ENCODE peak calls at places on chromosomes 13 and 19, in five cellular contexts. G is CD4-positive, alpha-beta memory T cell; B is breast epithelium; K is MM.1S; L is suprapubic skin. A is an unnamed sample.

GRCh38 chr19:2587001-2587719 is 111.2 kb downstream of the GADD45B start:
- DNase-seq in G (no peak), B (peak; percentile 43), K (no peak), L (no peak), A (no peak)

GRCh38 chr13:113742445-113743120 is 16.4 kb upstream of the TMEM255B start:
- DNase-seq in G (no peak), B (no peak), K (no peak), L (no peak), A (no peak)

GRCh38 chr13:29362849-29363604 is 232.5 kb downstream of the SLC7A1 start:
- DNase-seq in G (peak; percentile 39), B (no peak), K (peak; percentile 51), L (no peak), A (peak; percentile 18)

GRCh38 chr19:46520616-46521015 is 24.9 kb upstream of the PNMA8B start:
- DNase-seq in G (no peak), B (no peak), K (no peak), L (no peak), A (no peak)

GRCh38 chr19:32646556-32646955 is 28.4 kb downstream of the ANKRD27 start:
- DNase-seq in G (no peak), B (no peak), K (no peak), L (no peak), A (no peak)

GRCh38 chr13:113001251-113002140 is 32.5 kb downstream of the MCF2L start:
- DNase-seq in G (no peak), B (peak; percentile 67), K (no peak), L (no peak), A (no peak)

GRCh38 chr13:113863511-113864302 is at the start of gene GAS6:
- DNase-seq in G (peak; percentile 10), B (peak; percentile 58), K (peak; percentile 69), L (peak; percentile 81), A (no peak)

GRCh38 chr13:94249512-94249911 is 230.0 kb downstream of the DCT start:
- DNase-seq in G (no peak), B (no peak), K (no peak), L (no peak), A (no peak)

GRCh38 chr19:54172413-54172763 is 572 bp downstream of the TMC4 start:
- DNase-seq in G (no peak), B (no peak), K (no peak), L (no peak), A (no peak)

GRCh38 chr13:112977091-112977490 is 8.1 kb downstream of the MCF2L start:
- DNase-seq in G (no peak), B (no peak), K (no peak), L (no peak), A (no peak)

GRCh38 chr13:25478186-25478585 is 106.4 kb downstream of the ATP8A2 start:
- DNase-seq in G (no peak), B (no peak), K (no peak), L (no peak), A (no peak)

GRCh38 chr13:110261166-110262081 is 45.5 kb downstream of the COL4A1 start:
- DNase-seq in G (no peak), B (no peak), K (no peak), L (no peak), A (no peak)

GRCh38 chr13:96672016-96672415 is 322.3 kb downstream of the OXGR1 start:
- DNase-seq in G (no peak), B (no peak), K (no peak), L (no peak), A (no peak)

GRCh38 chr13:32878172-32878571 is 138.1 kb upstream of the KL start:
- DNase-seq in G (no peak), B (no peak), K (no peak), L (no peak), A (no peak)

GRCh38 chr19:44626067-44626624 is 12.8 kb downstream of the IGSF23 start:
- DNase-seq in G (no peak), B (peak; percentile 64), K (no peak), L (no peak), A (no peak)

GRCh38 chr13:24923305-24923640 is 159.3 kb downstream of the RNF17 start:
- DNase-seq in G (no peak), B (no peak), K (peak; percentile 90), L (no peak), A (no peak)

GRCh38 chr13:39044536-39044935 is 6.3 kb downstream of the NHLRC3 start:
- DNase-seq in G (no peak), B (no peak), K (no peak), L (no peak), A (no peak)

GRCh38 chr19:21569497-21569870 is 64.1 kb downstream of the ZNF429 start:
- DNase-seq in G (no peak), B (no peak), K (no peak), L (no peak), A (no peak)

GRCh38 chr19:1151917-1152601 is 22.0 kb downstream of the SBNO2 start:
- DNase-seq in G (no peak), B (no peak), K (no peak), L (no peak), A (no peak)

GRCh38 chr19:57682226-57682766 is 519 bp downstream of the ZNF551 start:
- DNase-seq in G (no peak), B (no peak), K (no peak), L (no peak), A (no peak)

GRCh38 chr19:57687363-57688010 is 5.7 kb downstream of the ZNF551 start:
- DNase-seq in G (no peak), B (no peak), K (no peak), L (no peak), A (no peak)

GRCh38 chr19:57686727-57687126 is 5.0 kb downstream of the ZNF551 start:
- DNase-seq in G (no peak), B (no peak), K (no peak), L (no peak), A (no peak)

GRCh38 chr19:57689750-57690149 is 8.0 kb downstream of the ZNF551 start:
- DNase-seq in G (no peak), B (peak; percentile 67), K (no peak), L (no peak), A (no peak)

GRCh38 chr19:57688011-57688763 is 6.4 kb downstream of the ZNF551 start:
- DNase-seq in G (no peak), B (no peak), K (no peak), L (no peak), A (no peak)
- H3K9me3 ChIP-seq in G (peaks cover 72% of the 10 kb centered on the region), B (peaks cover 98% of the 10 kb centered on the region), K (no peaks in the 10 kb centered on the region), L (peaks cover 67% of the 10 kb centered on the region), A (peaks cover 68% of the 10 kb centered on the region)

GRCh38 chr19:6292006-6292405 is 12.2 kb upstream of the MLLT1 start:
- DNase-seq in G (no peak), B (no peak), K (no peak), L (no peak), A (no peak)
- H3K9me3 ChIP-seq in G (peaks cover 35% of the 10 kb centered on the region), B (peaks cover 73% of the 10 kb centered on the region), K (peaks cover 5% of the 10 kb centered on the region), L (peaks cover 29% of the 10 kb centered on the region), A (peaks cover 20% of the 10 kb centered on the region)

GRCh38 chr19:16912780-16913179 is 24.0 kb downstream of the F2RL3 start:
- DNase-seq in G (no peak), B (no peak), K (no peak), L (no peak), A (no peak)

GRCh38 chr19:16915135-16915534 is 26.3 kb downstream of the F2RL3 start:
- DNase-seq in G (no peak), B (no peak), K (no peak), L (no peak), A (no peak)

GRCh38 chr19:16908759-16909158 is 20.0 kb downstream of the F2RL3 start:
- DNase-seq in G (no peak), B (no peak), K (no peak), L (no peak), A (no peak)

GRCh38 chr19:16914421-16914820 is 25.6 kb downstream of the F2RL3 start:
- DNase-seq in G (no peak), B (no peak), K (no peak), L (no peak), A (no peak)

GRCh38 chr19:16911046-16911445 is 22.2 kb downstream of the F2RL3 start:
- DNase-seq in G (no peak), B (no peak), K (no peak), L (no peak), A (no peak)
- H3K9me3 ChIP-seq in G (peaks cover 10% of the 10 kb centered on the region), B (peaks cover 27% of the 10 kb centered on the region), K (no peaks in the 10 kb centered on the region), L (peaks cover 22% of the 10 kb centered on the region), A (peaks cover 3% of the 10 kb centered on the region)

GRCh38 chr13:99971576-99972189 is at the start of gene ZIC5:
- DNase-seq in G (no peak), B (no peak), K (no peak), L (no peak), A (no peak)
- H3K9me3 ChIP-seq in G (no peaks in the 10 kb centered on the region), B (no peaks in the 10 kb centered on the region), K (no peaks in the 10 kb centered on the region), L (no peaks in the 10 kb centered on the region), A (peaks cover 17% of the 10 kb centered on the region)

DNA sequence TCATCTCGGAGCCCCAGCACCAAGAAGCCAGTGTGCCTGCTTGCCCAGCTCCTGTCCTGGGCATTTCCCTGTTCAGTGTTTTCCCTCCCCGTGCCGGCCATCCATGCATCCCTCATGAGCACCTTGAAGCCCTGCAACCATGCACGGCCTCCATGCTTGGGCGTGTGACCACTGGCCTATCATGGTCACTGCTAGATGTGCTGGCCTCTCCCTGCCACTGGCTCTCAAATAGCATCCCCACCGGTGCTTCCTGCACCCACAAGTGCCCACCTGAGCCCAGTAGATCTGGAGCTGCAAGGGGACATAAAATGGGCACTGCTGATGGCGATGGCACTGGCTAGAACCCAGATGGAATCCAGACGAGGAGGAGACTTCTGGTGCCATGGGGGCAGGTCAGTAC is 126.0 kb downstream of the TUBA3C start:
- DNase-seq in G (no peak), B (no peak), K (no peak), L (no peak), A (no peak)
- H3K9me3 ChIP-seq in G (no peaks in the 10 kb centered on the region), B (no peaks in the 10 kb centered on the region), K (no peaks in the 10 kb centered on the region), L (no peaks in the 10 kb centered on the region), A (no peaks in the 10 kb centered on the region)

DNA sequence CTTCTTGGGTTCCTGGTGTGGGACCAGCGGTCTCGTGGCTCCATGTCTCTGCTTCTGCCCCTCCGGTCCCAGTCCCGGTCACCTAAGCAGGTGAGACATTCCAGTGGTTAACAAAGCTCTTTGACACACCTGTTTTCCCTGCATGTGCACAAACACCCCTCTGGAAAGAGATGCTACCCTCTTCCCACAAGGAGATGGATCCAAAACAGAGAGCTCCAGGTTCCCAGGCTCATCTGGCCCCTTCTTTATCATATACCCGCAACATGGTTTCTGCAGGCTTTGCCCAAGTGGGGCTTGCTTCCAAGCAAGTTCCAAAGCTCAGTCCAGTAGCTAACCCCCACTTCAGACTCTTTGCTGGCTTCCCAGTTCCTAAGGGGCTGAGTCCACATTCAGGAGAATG is 17.8 kb downstream of the PEG3 start:
- DNase-seq in G (no peak), B (no peak), K (no peak), L (no peak), A (no peak)
- H3K9me3 ChIP-seq in G (peaks cover 8% of the 10 kb centered on the region), B (no peaks in the 10 kb centered on the region), K (no peaks in the 10 kb centered on the region), L (no peaks in the 10 kb centered on the region), A (no peaks in the 10 kb centered on the region)

GRCh38 chr19:57583104-57583520 is 833 bp upstream of the ZIK1 start:
- DNase-seq in G (no peak), B (no peak), K (no peak), L (no peak), A (no peak)

GRCh38 chr19:57583521-57584416 is at the start of gene ZIK1:
- DNase-seq in G (peak; percentile 84), B (peak; percentile 85), K (no peak), L (peak; percentile 93), A (peak; percentile 53)

GRCh38 chr19:57587529-57587928 is 3.6 kb downstream of the ZIK1 start:
- DNase-seq in G (no peak), B (no peak), K (no peak), L (no peak), A (no peak)
- H3K9me3 ChIP-seq in G (peaks cover 47% of the 10 kb centered on the region), B (peaks cover 76% of the 10 kb centered on the region), K (no peaks in the 10 kb centered on the region), L (peaks cover 45% of the 10 kb centered on the region), A (peaks cover 24% of the 10 kb centered on the region)

GRCh38 chr19:35822579-35822978 is 9.9 kb upstream of the PRODH2 start:
- DNase-seq in G (no peak), B (no peak), K (no peak), L (no peak), A (no peak)
- H3K9me3 ChIP-seq in G (no peaks in the 10 kb centered on the region), B (no peaks in the 10 kb centered on the region), K (no peaks in the 10 kb centered on the region), L (no peaks in the 10 kb centered on the region), A (no peaks in the 10 kb centered on the region)

A was measured in T-helper 17 cell.